ENCODE peak calls at places on chromosomes 12 and 14, in nine cellular contexts. C is upper lobe of right lung, Z is cardiac muscle cell, X is endodermal cell, H is lower lobe of right lung, L is right atrium auricular region, F is sigmoid colon, I is Caco-2, K is transverse colon. W is an unnamed sample. For H3K4me1, the result is how much of the 10 kb centered on the place peaks cover.

GRCh38 chr14:101654051-101654450 is 92.8 kb downstream of the DIO3 start:
- DNase-seq in C (no peak), Z (no peak), X (no peak), H (no peak), L (no peak), F (no peak), I (no peak), K (no peak), W (no peak)

GRCh38 chr14:61582815-61583214 is 112.5 kb upstream of the HIF1A start:
- DNase-seq in C (no peak), Z (peak), X (no peak), H (no peak), L (no peak), F (no peak), I (no peak), K (no peak), W (no peak)

GRCh38 chr14:62743118-62743517 is 302.1 kb downstream of the KCNH5 start:
- DNase-seq in C (no peak), Z (no peak), X (no peak), H (no peak), L (no peak), F (no peak), I (no peak), K (no peak), W (no peak)

GRCh38 chr14:31339743-31340142 is 80.6 kb downstream of the HEATR5A start:
- DNase-seq in C (no peak), Z (no peak), X (no peak), H (no peak), L (no peak), F (no peak), I (no peak), K (no peak), W (no peak)

GRCh38 chr14:69571879-69572633 is 2.6 kb downstream of the CCDC177 start:
- DNase-seq in C (no peak), Z (peak), X (peak), H (peak), L (no peak), F (no peak), I (peak), K (peak), W (no peak)

GRCh38 chr12:101276433-101276832 is 3.5 kb upstream of the UTP20 start:
- DNase-seq in C (no peak), Z (no peak), X (no peak), H (no peak), L (no peak), F (no peak), I (no peak), K (no peak), W (no peak)

GRCh38 chr14:67311868-67312267 is 47.7 kb downstream of the ATP6V1D start:
- DNase-seq in C (no peak), Z (no peak), X (no peak), H (no peak), L (no peak), F (no peak), I (peak), K (no peak), W (no peak)

GRCh38 chr12:82730832-82731497 is 44.3 kb downstream of the TMTC2 start:
- DNase-seq in C (no peak), Z (peak), X (no peak), H (no peak), L (no peak), F (no peak), I (no peak), K (no peak), W (no peak)

GRCh38 chr12:43287991-43288390 is 264.0 kb downstream of the ADAMTS20 start:
- DNase-seq in C (no peak), Z (no peak), X (no peak), H (no peak), L (no peak), F (no peak), I (peak), K (no peak), W (peak)

GRCh38 chr12:115606040-115606439 is 671.5 kb downstream of the MED13L start:
- DNase-seq in C (no peak), Z (no peak), X (no peak), H (no peak), L (no peak), F (no peak), I (no peak), K (no peak), W (no peak)

GRCh38 chr14:90645842-90646443 is 170.3 kb downstream of the TTC7B start:
- DNase-seq in C (no peak), Z (peak), X (peak), H (no peak), L (no peak), F (no peak), I (peak), K (no peak), W (no peak)

GRCh38 chr14:89908712-89909450 is 45.6 kb downstream of the EFCAB11 start:
- DNase-seq in C (no peak), Z (no peak), X (no peak), H (no peak), L (no peak), F (no peak), I (no peak), K (no peak), W (no peak)

GRCh38 chr12:63164911-63165310 is 13.9 kb upstream of the AVPR1A start:
- DNase-seq in C (no peak), Z (no peak), X (no peak), H (no peak), L (no peak), F (no peak), I (no peak), K (no peak), W (no peak)

GRCh38 chr12:113453330-113453729 is 18.3 kb downstream of the LHX5 start:
- DNase-seq in C (no peak), Z (no peak), X (peak), H (no peak), L (no peak), F (no peak), I (no peak), K (no peak), W (no peak)

GRCh38 chr14:91084516-91084915 is 24.1 kb upstream of the RPS6KA5 start:
- DNase-seq in C (no peak), Z (no peak), X (no peak), H (no peak), L (no peak), F (no peak), I (no peak), K (no peak), W (no peak)

GRCh38 chr14:89616425-89617141 is 199.6 kb upstream of the FOXN3 start:
- DNase-seq in C (no peak), Z (peak), X (peak), H (no peak), L (no peak), F (no peak), I (no peak), K (no peak), W (no peak)

GRCh38 chr12:12182926-12183325 is 83.9 kb downstream of the LRP6 start:
- DNase-seq in C (no peak), Z (peak), X (no peak), H (no peak), L (no peak), F (no peak), I (no peak), K (no peak), W (no peak)

GRCh38 chr12:16586350-16587109 is 19.4 kb downstream of the LMO3 start:
- DNase-seq in C (no peak), Z (peak), X (no peak), H (no peak), L (peak), F (peak), I (no peak), K (no peak), W (no peak)

GRCh38 chr12:47972895-47973294 is 9.5 kb downstream of the TMEM106C start:
- DNase-seq in C (no peak), Z (no peak), X (no peak), H (no peak), L (no peak), F (no peak), I (no peak), K (no peak), W (no peak)
- H3K4me3 ChIP-seq in C (no peak), Z (no peak), X (no peak), H (no peak), L (no peak), F (no peak), I (no peak), K (no peak), W (no peak)

GRCh38 chr12:109811624-109811995 is 21.6 kb downstream of the TRPV4 start:
- DNase-seq in C (no peak), Z (no peak), X (peak), H (no peak), L (no peak), F (no peak), I (peak), K (no peak), W (no peak)
- TF ChIP-seq CTCF in C (no peak), Z (no peak), X (peak), H (no peak), L (no peak), F (no peak), I (no peak), K (no peak), W (no peak)

DNA sequence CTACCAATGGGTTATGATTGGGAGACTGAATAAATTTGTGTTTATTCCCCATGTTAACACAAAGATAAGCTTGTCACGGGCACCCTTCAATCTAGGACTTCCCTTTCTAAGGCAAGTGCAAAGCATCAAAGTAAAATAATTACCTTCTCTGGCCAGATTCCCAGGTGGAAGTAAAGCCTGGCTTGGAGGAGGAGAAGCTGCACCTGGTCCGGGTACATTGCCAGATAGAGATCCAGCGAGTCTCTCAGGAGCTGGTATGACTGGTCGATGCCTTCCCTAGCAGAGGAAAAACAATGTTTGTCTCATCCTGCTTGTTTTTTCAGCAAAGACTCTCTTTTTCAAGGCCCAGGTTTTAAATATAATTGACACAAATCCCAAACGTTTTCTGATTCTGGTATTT is 24.9 kb downstream of the FBXO21 start:
- DNase-seq in C (no peak), Z (no peak), X (no peak), H (no peak), L (no peak), F (no peak), I (no peak), K (no peak), W (no peak)
- H3K4me1 ChIP-seq in C (under half), Z (under half), X (under half), H (under half), L (under half), F (under half), I (under half), K (under half), W (under half)

GRCh38 chr12:91327136-91327535 is 144.5 kb upstream of the DCN start:
- DNase-seq in C (no peak), Z (peak), X (no peak), H (no peak), L (no peak), F (no peak), I (no peak), K (no peak), W (no peak)
- H3K4me3 ChIP-seq in C (no peak), Z (no peak), X (no peak), H (no peak), L (no peak), F (no peak), I (no peak), K (no peak), W (no peak)

GRCh38 chr12:85951823-85952222 is 77.7 kb downstream of the NTS start:
- DNase-seq in C (no peak), Z (peak), X (no peak), H (no peak), L (no peak), F (no peak), I (peak), K (no peak), W (no peak)
- TF ChIP-seq CTCF in C (peak), Z (peak), X (peak), H (peak), L (no peak), F (no peak), I (peak), K (peak), W (peak)

GRCh38 chr14:35404246-35404495 is 378 bp downstream of the NFKBIA start:
- DNase-seq in C (no peak), Z (no peak), X (no peak), H (no peak), L (no peak), F (no peak), I (no peak), K (no peak), W (no peak)

GRCh38 chr14:35402323-35403084 is 2.0 kb downstream of the NFKBIA start:
- DNase-seq in C (no peak), Z (no peak), X (peak), H (no peak), L (no peak), F (peak), I (no peak), K (peak), W (no peak)

GRCh38 chr14:35401853-35402252 is 2.7 kb downstream of the NFKBIA start:
- DNase-seq in C (no peak), Z (peak), X (no peak), H (no peak), L (no peak), F (peak), I (no peak), K (no peak), W (no peak)

GRCh38 chr14:35403397-35404245 is 928 bp downstream of the NFKBIA start:
- DNase-seq in C (peak), Z (peak), X (peak), H (peak), L (peak), F (peak), I (peak), K (peak), W (peak)

GRCh38 chr14:35403085-35403396 is 1.5 kb downstream of the NFKBIA start:
- DNase-seq in C (peak), Z (peak), X (peak), H (peak), L (no peak), F (peak), I (no peak), K (peak), W (no peak)
- H3K4me1 ChIP-seq in C (half or more), Z (under half), X (under half), H (half or more), L (half or more), F (half or more), I (under half), K (half or more), W (under half)

GRCh38 chr12:50052964-50053363 is 4.4 kb upstream of the ASIC1 start:
- DNase-seq in C (no peak), Z (no peak), X (no peak), H (peak), L (no peak), F (no peak), I (no peak), K (no peak), W (no peak)

GRCh38 chr12:50050119-50050385 is 7.3 kb upstream of the ASIC1 start:
- DNase-seq in C (no peak), Z (no peak), X (no peak), H (peak), L (no peak), F (no peak), I (no peak), K (no peak), W (no peak)

GRCh38 chr12:50049254-50050118 is 7.9 kb upstream of the ASIC1 start:
- DNase-seq in C (no peak), Z (no peak), X (no peak), H (no peak), L (no peak), F (no peak), I (no peak), K (no peak), W (no peak)

GRCh38 chr12:50052544-50052943 is 4.9 kb upstream of the ASIC1 start:
- DNase-seq in C (no peak), Z (no peak), X (no peak), H (no peak), L (no peak), F (no peak), I (no peak), K (no peak), W (no peak)

GRCh38 chr12:50050410-50051280 is 6.8 kb upstream of the ASIC1 start:
- DNase-seq in C (peak), Z (peak), X (peak), H (peak), L (peak), F (peak), I (peak), K (peak), W (peak)
- H3K4me3 ChIP-seq in C (peak), Z (no peak), X (peak), H (peak), L (peak), F (peak), I (peak), K (no peak), W (peak)

GRCh38 chr12:52976574-52977071 is 27.7 kb downstream of the KRT18 start:
- DNase-seq in C (no peak), Z (peak), X (peak), H (no peak), L (no peak), F (no peak), I (peak), K (no peak), W (no peak)
- TF ChIP-seq CTCF in C (peak), Z (no peak), X (no peak), H (no peak), L (no peak), F (no peak), I (no peak), K (no peak), W (no peak)

DNA sequence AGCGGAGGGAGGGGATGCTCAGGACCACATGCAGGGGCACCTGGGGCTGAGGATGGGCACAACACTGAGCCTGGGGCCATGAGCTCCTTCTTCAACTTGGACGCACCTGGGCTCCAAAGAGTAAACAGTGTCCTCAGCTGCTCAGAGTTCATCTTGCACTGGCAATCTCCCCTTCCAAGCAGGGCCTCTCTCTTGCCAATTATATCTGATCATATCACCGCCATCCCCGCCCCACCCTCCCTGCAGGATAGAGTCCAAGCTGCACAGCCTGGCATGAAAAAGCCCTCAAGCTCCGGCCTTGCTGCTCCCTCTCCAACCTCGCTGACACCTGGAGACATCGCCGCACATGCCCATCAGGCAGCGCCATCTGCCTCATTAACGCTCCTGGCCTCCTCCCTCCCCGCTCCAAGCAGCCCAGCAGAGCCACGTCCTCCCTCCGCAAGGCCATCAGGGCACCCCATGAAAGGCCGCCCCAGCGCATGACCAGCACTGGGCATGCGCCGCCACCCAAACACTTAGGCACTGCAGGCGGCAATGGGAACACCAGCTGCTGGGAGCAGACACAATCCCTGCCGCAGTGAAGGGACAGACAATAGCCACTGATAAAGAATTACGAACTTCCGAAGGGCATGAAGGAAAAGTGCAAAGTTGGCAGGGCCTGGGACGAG is 88.8 kb downstream of the CHGA start:
- DNase-seq in C (no peak), Z (no peak), X (no peak), H (no peak), L (no peak), F (no peak), I (no peak), K (no peak), W (peak)
- H3K4me1 ChIP-seq in C (under half), Z (under half), X (under half), H (half or more), L (half or more), F (half or more), I (under half), K (half or more), W (half or more)

W was measured in BE2C.